ENCODE peak calls at places on chromosomes 2 and 18, in eight cellular contexts. N is tibial nerve, T is ovary, A is stomach, I is A549, Z is SK-N-SH, S is HepG2, O is K562. F is an unnamed sample.

GRCh38 chr2:75475049-75475448 is 85.7 kb downstream of the EVA1A start:
- DNase-seq in S (no peak), A (no peak), O (no peak), Z (no peak), N (no peak), I (no peak), T (no peak), F (no peak)

GRCh38 chr2:223928113-223929006 is 16.8 kb downstream of the WDFY1 start:
- DNase-seq in N (no peak), A (no peak), Z (no peak), O (no peak), T (no peak), S (no peak), I (no peak), F (no peak)

GRCh38 chr2:130759906-130760753 is 4.8 kb downstream of the AMER3 start:
- DNase-seq in N (no peak), T (no peak), I (no peak), S (no peak), Z (peak), A (no peak), O (no peak), F (no peak)

GRCh38 chr18:12287684-12288405 is 20.2 kb upstream of the TUBB6 start:
- DNase-seq in N (peak), T (peak), S (peak), A (peak), Z (peak), O (peak), I (peak), F (peak)

GRCh38 chr2:191010887-191011885 is 2.8 kb downstream of the STAT1 start:
- DNase-seq in I (no peak), A (no peak), Z (no peak), S (no peak), O (no peak), T (no peak), N (no peak), F (no peak)

GRCh38 chr18:64799378-64799777 is 650.5 kb upstream of the LINC00305 start:
- DNase-seq in O (no peak), S (no peak), N (no peak), I (no peak), T (no peak), A (no peak), Z (no peak), F (no peak)

GRCh38 chr2:185658766-185659165 is 79.8 kb upstream of the FSIP2 start:
- DNase-seq in T (no peak), I (no peak), N (no peak), S (no peak), O (no peak), A (no peak), Z (no peak), F (no peak)

GRCh38 chr2:9590635-9591034 is 35.0 kb upstream of the ADAM17 start:
- DNase-seq in N (no peak), I (no peak), A (no peak), Z (no peak), T (no peak), O (no peak), S (no peak), F (no peak)

GRCh38 chr2:230891509-230891908 is 26.8 kb downstream of the ITM2C start:
- DNase-seq in A (no peak), I (no peak), T (no peak), Z (no peak), O (no peak), S (no peak), N (no peak), F (no peak)

GRCh38 chr2:110744429-110744828 is 12.1 kb downstream of the ACOXL start:
- DNase-seq in Z (no peak), I (no peak), A (no peak), N (no peak), T (no peak), S (no peak), O (peak), F (no peak)

GRCh38 chr2:60882971-60883753 is 1.8 kb downstream of the REL start:
- DNase-seq in N (no peak), Z (peak), I (no peak), S (no peak), T (no peak), A (no peak), O (peak), F (no peak)

GRCh38 chr2:216012133-216012829 is 1.1 kb downstream of the MREG start:
- DNase-seq in S (peak), T (no peak), O (peak), I (peak), A (no peak), N (no peak), Z (peak), F (no peak)

GRCh38 chr2:152594792-152595191 is 122.5 kb downstream of the PRPF40A start:
- DNase-seq in O (no peak), A (no peak), S (no peak), N (peak), I (no peak), T (no peak), Z (no peak), F (peak)

GRCh38 chr2:119149611-119150010 is 8.9 kb downstream of the C1QL2 start:
- DNase-seq in S (no peak), N (no peak), O (no peak), Z (no peak), A (no peak), T (no peak), I (no peak), F (no peak)

GRCh38 chr2:26649992-26650712 is 9.0 kb upstream of the CIB4 start:
- DNase-seq in Z (no peak), N (no peak), I (no peak), T (no peak), A (peak), S (no peak), O (no peak), F (no peak)

GRCh38 chr2:55961318-55961911 is 37.8 kb upstream of the EFEMP1 start:
- DNase-seq in I (peak), T (no peak), S (peak), Z (peak), A (no peak), N (no peak), O (peak), F (no peak)

GRCh38 chr2:28274911-28275685 is 117.6 kb upstream of the FOSL2 start:
- DNase-seq in Z (no peak), N (no peak), A (peak), S (no peak), I (peak), T (no peak), O (peak), F (no peak)

GRCh38 chr2:239369631-239370161 is 31.1 kb downstream of the HDAC4 start:
- DNase-seq in T (no peak), Z (no peak), S (no peak), I (no peak), N (peak), O (no peak), A (no peak), F (peak)

GRCh38 chr2:159856760-159857159 is 58.8 kb upstream of the CD302 start:
- DNase-seq in I (no peak), Z (no peak), N (no peak), A (no peak), S (no peak), O (no peak), T (no peak), F (no peak)

GRCh38 chr18:39946623-39947061 is 2008.4 kb upstream of the PIK3C3 start:
- DNase-seq in I (peak), S (no peak), T (no peak), N (no peak), A (no peak), O (no peak), Z (no peak), F (no peak)

GRCh38 chr18:73950116-73950705 is 197.4 kb downstream of the FBXO15 start:
- DNase-seq in S (no peak), A (no peak), N (no peak), Z (no peak), I (no peak), T (no peak), O (no peak), F (no peak)

GRCh38 chr2:12107849-12108420 is 361.5 kb downstream of the LPIN1 start:
- DNase-seq in O (no peak), Z (no peak), N (no peak), I (no peak), S (no peak), T (no peak), A (peak), F (no peak)

GRCh38 chr2:10935953-10936942 is 24.5 kb downstream of the KCNF1 start:
- DNase-seq in O (peak), A (no peak), I (peak), N (no peak), Z (no peak), S (peak), T (no peak), F (no peak)

GRCh38 chr2:38508311-38509039 is 94.3 kb downstream of the HNRNPLL start:
- DNase-seq in S (peak), I (peak), O (peak), T (peak), N (peak), A (peak), Z (peak), F (peak)

GRCh38 chr2:18719978-18720775 is 130.8 kb upstream of the NT5C1B start:
- DNase-seq in N (no peak), Z (no peak), A (no peak), I (peak), T (no peak), S (no peak), O (no peak), F (no peak)

GRCh38 chr2:63023444-63023843 is 27.2 kb upstream of the OTX1 start:
- DNase-seq in N (no peak), O (peak), T (no peak), A (no peak), Z (peak), S (peak), I (peak), F (no peak)

GRCh38 chr2:20188851-20189250 is 36.1 kb downstream of the SDC1 start:
- DNase-seq in O (no peak), I (no peak), N (no peak), Z (no peak), T (no peak), A (no peak), S (no peak), F (no peak)

GRCh38 chr2:105675841-105676240 is 68.9 kb upstream of the NCK2 start:
- DNase-seq in S (no peak), Z (no peak), O (no peak), A (no peak), N (no peak), I (no peak), T (no peak), F (no peak)

GRCh38 chr18:6682437-6683111 is 46.9 kb upstream of the ARHGAP28 start:
- DNase-seq in S (no peak), N (no peak), O (peak), I (no peak), Z (no peak), A (peak), T (peak), F (peak)

GRCh38 chr2:101150306-101151140 is 659 bp downstream of the TBC1D8 start:
- DNase-seq in N (peak), Z (peak), A (peak), I (no peak), O (no peak), S (no peak), T (peak), F (peak)

GRCh38 chr18:48409591-48410094 is 460 bp upstream of the ZBTB7C start:
- DNase-seq in Z (peak), I (no peak), T (peak), S (no peak), O (no peak), N (no peak), A (no peak), F (no peak)

GRCh38 chr2:111898703-111899514 is 502 bp downstream of the MERTK start:
- DNase-seq in S (no peak), T (no peak), I (no peak), A (peak), O (no peak), Z (no peak), N (no peak), F (peak)

GRCh38 chr2:234702731-234703225 is 205.9 kb upstream of the ARL4C start:
- DNase-seq in S (peak), N (no peak), A (no peak), T (no peak), Z (no peak), O (no peak), I (no peak), F (no peak)

GRCh38 chr2:189144700-189145211 is 34.8 kb downstream of the COL5A2 start:
- DNase-seq in A (no peak), T (no peak), O (no peak), Z (no peak), N (no peak), S (no peak), I (no peak), F (no peak)

GRCh38 chr2:189149981-189150380 is 29.6 kb downstream of the COL5A2 start:
- DNase-seq in A (no peak), S (no peak), O (no peak), T (no peak), N (no peak), I (no peak), Z (no peak), F (no peak)

GRCh38 chr2:189147989-189148388 is 31.6 kb downstream of the COL5A2 start:
- DNase-seq in O (no peak), I (no peak), Z (no peak), N (no peak), T (no peak), A (no peak), S (no peak), F (no peak)

GRCh38 chr2:189146553-189146952 is 33.0 kb downstream of the COL5A2 start:
- DNase-seq in T (no peak), I (no peak), Z (no peak), N (no peak), S (no peak), O (no peak), A (no peak), F (no peak)

GRCh38 chr2:189147361-189147760 is 32.2 kb downstream of the COL5A2 start:
- DNase-seq in N (no peak), A (no peak), I (no peak), S (no peak), T (no peak), Z (no peak), O (no peak), F (no peak)
- TF ChIP-seq EP300 in N (no peak), A (no peak), I (no peak), S (no peak), T (no peak), Z (no peak), O (no peak), F (no peak)

DNA sequence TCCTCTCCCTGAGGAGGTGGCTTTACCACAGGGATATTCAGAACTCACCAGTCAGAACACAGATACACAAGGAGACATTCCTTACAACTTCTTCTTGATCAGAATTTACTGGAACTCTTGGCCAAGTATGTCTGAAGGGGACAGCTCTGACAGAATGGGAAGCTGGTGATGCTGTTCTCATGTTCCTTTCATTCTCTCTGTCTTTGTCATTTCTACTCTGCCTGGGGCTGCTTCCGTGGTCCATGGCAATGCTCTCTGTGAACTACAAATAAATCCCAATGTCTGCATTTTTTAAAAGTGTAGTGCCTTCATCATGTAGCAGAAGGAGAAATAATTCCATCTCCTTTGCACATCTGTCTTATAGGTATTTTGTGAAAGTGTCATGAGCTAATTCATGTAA is 730.3 kb downstream of the CNTNAP5 start:
- DNase-seq in I (no peak), S (no peak), Z (no peak), O (no peak), T (no peak), N (no peak), A (no peak), F (no peak)
- TF ChIP-seq EP300 in I (no peak), S (no peak), Z (no peak), O (no peak), T (no peak), N (no peak), A (no peak), F (no peak)

GRCh38 chr2:226405465-226405864 is 394.2 kb downstream of the IRS1 start:
- DNase-seq in T (no peak), I (no peak), A (no peak), S (no peak), Z (no peak), N (no peak), O (no peak), F (no peak)

GRCh38 chr2:226399006-226399405 is 400.6 kb downstream of the IRS1 start:
- DNase-seq in S (no peak), N (no peak), T (no peak), Z (no peak), O (no peak), A (no peak), I (no peak), F (no peak)

GRCh38 chr2:226408131-226408530 is 391.5 kb downstream of the IRS1 start:
- DNase-seq in Z (no peak), N (no peak), I (no peak), T (no peak), A (no peak), O (no peak), S (no peak), F (no peak)

GRCh38 chr2:226398580-226398979 is 401.0 kb downstream of the IRS1 start:
- DNase-seq in O (no peak), T (no peak), A (no peak), S (peak), I (no peak), N (no peak), Z (no peak), F (no peak)

GRCh38 chr2:226403360-226403759 is 396.3 kb downstream of the IRS1 start:
- DNase-seq in S (peak), N (no peak), Z (no peak), A (no peak), I (peak), T (no peak), O (no peak), F (no peak)
- TF ChIP-seq EP300 in S (no peak), N (no peak), Z (no peak), A (no peak), I (peak), T (no peak), O (no peak), F (no peak)

DNA sequence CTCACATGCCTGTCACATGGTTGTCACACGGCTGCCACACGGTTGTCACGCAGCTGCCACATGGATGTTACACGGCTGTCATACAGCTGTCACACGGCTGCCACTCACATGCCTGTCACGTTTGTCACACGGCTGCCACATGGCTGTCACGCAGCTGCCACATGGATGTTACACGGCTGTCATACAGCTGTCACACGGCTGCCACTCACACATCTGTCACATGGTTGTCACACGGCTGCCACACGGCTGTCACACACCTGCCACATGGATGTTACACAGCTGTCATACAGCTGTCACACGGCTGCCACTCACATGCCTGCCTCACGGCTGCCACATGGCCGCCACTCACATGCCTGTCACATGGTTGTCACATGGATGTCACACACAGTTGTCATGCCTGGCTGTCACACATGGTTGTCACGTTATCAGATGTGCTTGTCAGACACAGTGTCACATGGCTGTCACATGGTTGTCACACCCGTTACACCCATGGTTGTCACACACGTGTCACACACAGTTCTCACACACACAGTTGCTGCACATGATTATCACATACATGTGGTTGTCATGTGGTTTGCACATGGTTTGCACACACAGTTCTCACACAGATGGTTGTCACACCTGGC is 19.4 kb downstream of the KCNG2 start:
- DNase-seq in Z (no peak), T (no peak), S (no peak), N (no peak), I (no peak), O (no peak), A (no peak), F (no peak)
- TF ChIP-seq EP300 in Z (no peak), T (no peak), S (no peak), N (no peak), I (no peak), O (no peak), A (no peak), F (no peak)

F was measured in sigmoid colon.